ENCODE peak calls at places on chromosomes 12 and 14, in seven cellular contexts. Q, U, I, R, V, T and E are unnamed samples.

GRCh38 chr12:1873531-1874149 is 44.8 kb downstream of the CACNA2D4 start:
- DNase-seq in Q (no peak), I (no peak), V (no peak), U (no peak), R (no peak), T (no peak), E (no peak)

GRCh38 chr12:96359328-96359727 is 40.9 kb downstream of the CDK17 start:
- DNase-seq in Q (no peak), R (peak; percentile 36), T (no peak), U (no peak), I (no peak), V (no peak), E (no peak)

GRCh38 chr12:39272934-39273770 is 169.8 kb downstream of the KIF21A start:
- DNase-seq in I (no peak), R (peak; percentile 42), U (peak; percentile 51), V (peak; percentile 55), T (peak; percentile 15), Q (peak; percentile 44), E (peak; percentile 56)

GRCh38 chr14:96806836-96807235 is 9.7 kb downstream of the VRK1 start:
- DNase-seq in Q (no peak), T (no peak), R (peak; percentile 24), U (no peak), I (no peak), V (peak; percentile 23), E (no peak)

GRCh38 chr12:26406391-26406790 is 211.0 kb downstream of the SSPN start:
- DNase-seq in R (no peak), T (peak; percentile 38), U (no peak), Q (no peak), I (no peak), V (no peak), E (no peak)

GRCh38 chr14:101578489-101578888 is 17.2 kb downstream of the DIO3 start:
- DNase-seq in R (no peak), V (no peak), I (no peak), T (no peak), U (no peak), Q (no peak), E (no peak)

GRCh38 chr12:52015393-52016081 is 8.8 kb downstream of the TAMALIN start:
- DNase-seq in R (no peak), U (no peak), Q (no peak), T (no peak), I (no peak), V (no peak), E (no peak)

GRCh38 chr12:56046027-56046780 is 4.5 kb downstream of the RPS26 start:
- DNase-seq in T (no peak), I (no peak), U (no peak), R (no peak), V (no peak), Q (no peak), E (no peak)

GRCh38 chr14:64238049-64238448 is 56.1 kb downstream of the ESR2 start:
- DNase-seq in I (no peak), Q (no peak), R (no peak), T (no peak), U (no peak), V (no peak), E (no peak)

GRCh38 chr12:47022296-47022695 is 57.1 kb upstream of the PCED1B start:
- DNase-seq in I (no peak), Q (no peak), R (peak; percentile 61), V (peak; percentile 83), T (no peak), U (peak; percentile 81), E (no peak)

GRCh38 chr14:32259368-32260013 is 56.4 kb upstream of the RNU6-8 start:
- DNase-seq in I (peak; percentile 71), U (peak; percentile 55), V (peak; percentile 71), Q (no peak), T (no peak), R (peak; percentile 54), E (peak; percentile 6)

GRCh38 chr12:46919666-46920065 is 93.9 kb upstream of the SLC38A4 start:
- DNase-seq in U (no peak), I (no peak), R (peak; percentile 19), Q (no peak), T (no peak), V (peak; percentile 14), E (no peak)

GRCh38 chr12:8078400-8078799 is 3.7 kb upstream of the NECAP1 start:
- DNase-seq in R (peak; percentile 78), T (peak; percentile 23), U (peak; percentile 87), Q (peak; percentile 24), I (no peak), V (peak; percentile 94), E (peak; percentile 62)

GRCh38 chr12:62934799-62935674 is at the start of gene PPM1H:
- DNase-seq in T (peak; percentile 95), R (peak; percentile 2), I (no peak), U (peak; percentile 9), Q (peak; percentile 87), V (peak; percentile 41), E (peak; percentile 93)

GRCh38 chr12:132340266-132341035 is 11.1 kb upstream of the GALNT9 start:
- DNase-seq in R (no peak), T (no peak), I (no peak), U (no peak), Q (no peak), V (no peak), E (no peak)

GRCh38 chr12:102548543-102548942 is 68.2 kb upstream of the IGF1 start:
- DNase-seq in R (no peak), V (peak; percentile 23), T (peak; percentile 40), I (no peak), Q (no peak), U (no peak), E (no peak)

GRCh38 chr12:94534278-94534677 is 74.6 kb upstream of the CEP83 start:
- DNase-seq in Q (no peak), T (no peak), U (no peak), I (no peak), R (no peak), V (no peak), E (no peak)

GRCh38 chr12:38149395-38150073 is 167.0 kb upstream of the ALG10B start:
- DNase-seq in U (no peak), I (no peak), V (no peak), Q (no peak), T (no peak), R (no peak), E (no peak)

GRCh38 chr12:47821346-47821706 is 1.6 kb upstream of the HDAC7 start:
- DNase-seq in T (no peak), I (no peak), V (no peak), Q (no peak), R (peak; percentile 52), U (no peak), E (no peak)

GRCh38 chr12:86376052-86376451 is 119.9 kb upstream of the MGAT4C start:
- DNase-seq in U (no peak), I (no peak), R (no peak), T (peak; percentile 43), Q (no peak), V (peak; percentile 2), E (peak; percentile 40)

GRCh38 chr14:52790011-52790755 is 1.2 kb downstream of the GNPNAT1 start:
- DNase-seq in T (peak; percentile 48), R (no peak), Q (no peak), I (no peak), V (no peak), U (peak; percentile 26), E (peak; percentile 34)

DNA sequence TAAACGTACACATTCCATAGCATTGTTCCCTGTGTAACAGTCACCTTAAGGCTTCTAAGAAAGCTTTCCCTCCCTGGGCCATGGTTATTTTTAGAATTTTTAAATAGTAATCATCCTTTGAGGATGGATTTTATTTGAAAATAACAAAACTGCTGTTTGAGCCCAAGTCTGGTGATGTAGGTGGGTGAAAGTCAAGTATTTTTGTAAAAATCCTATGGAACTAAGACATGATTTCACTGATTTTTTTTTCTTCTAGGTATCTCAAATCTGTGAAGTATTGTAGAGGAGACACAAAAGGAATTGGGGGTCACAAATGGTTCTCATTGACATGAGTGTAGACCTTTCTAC is 1.4 kb downstream of the ISCU start:
- DNase-seq in I (no peak), T (no peak), Q (no peak), V (no peak), U (no peak), R (no peak), E (no peak)
- TF ChIP-seq CTCF in I (no peak), T (no peak), Q (peak; percentile 21), V (no peak), U (no peak), R (no peak), E (no peak)

GRCh38 chr12:122981587-122982493 is 1.4 kb downstream of the ARL6IP4 start:
- DNase-seq in R (no peak), I (no peak), T (no peak), Q (peak; percentile 4), V (no peak), U (no peak), E (no peak)

GRCh38 chr12:122982494-122982850 is 2.0 kb downstream of the ARL6IP4 start:
- DNase-seq in I (no peak), R (no peak), T (no peak), V (no peak), U (no peak), Q (peak; percentile 3), E (no peak)

GRCh38 chr12:122980192-122981035 is at the start of gene ARL6IP4:
- DNase-seq in U (peak; percentile 52), R (peak; percentile 51), T (peak; percentile 73), I (no peak), V (peak; percentile 68), Q (peak; percentile 67), E (peak; percentile 80)

GRCh38 chr12:122979908-122980191 is 631 bp upstream of the ARL6IP4 start:
- DNase-seq in I (no peak), U (no peak), T (no peak), Q (no peak), R (no peak), V (peak; percentile 21), E (peak; percentile 34)

DNA sequence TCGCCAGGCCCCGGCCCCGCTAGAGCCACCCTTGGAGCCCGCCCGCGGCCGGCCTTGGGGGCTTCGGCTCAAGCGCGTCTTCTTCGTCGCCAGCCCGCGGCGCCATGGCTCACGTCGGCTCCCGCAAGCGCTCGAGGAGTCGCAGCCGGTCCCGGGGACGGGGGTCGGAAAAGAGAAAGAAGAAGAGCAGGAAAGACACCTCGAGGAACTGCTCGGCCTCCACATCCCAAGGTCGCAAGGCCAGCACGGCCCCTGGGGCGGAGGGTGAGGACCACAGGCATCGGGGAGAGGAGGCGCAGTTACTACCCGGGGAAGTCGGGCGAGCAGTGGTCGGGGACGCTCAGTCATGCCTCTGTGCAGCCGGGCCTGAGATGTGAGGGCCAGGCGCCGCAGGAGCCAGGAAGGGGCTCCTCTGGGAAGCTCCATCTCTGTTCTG is 573 bp downstream of the ARL6IP4 start:
- DNase-seq in V (peak; percentile 33), U (peak; percentile 21), Q (no peak), R (no peak), T (no peak), I (no peak), E (peak; percentile 67)
- TF ChIP-seq CTCF in V (no peak), U (no peak), Q (no peak), R (no peak), T (no peak), I (no peak), E (no peak)

DNA sequence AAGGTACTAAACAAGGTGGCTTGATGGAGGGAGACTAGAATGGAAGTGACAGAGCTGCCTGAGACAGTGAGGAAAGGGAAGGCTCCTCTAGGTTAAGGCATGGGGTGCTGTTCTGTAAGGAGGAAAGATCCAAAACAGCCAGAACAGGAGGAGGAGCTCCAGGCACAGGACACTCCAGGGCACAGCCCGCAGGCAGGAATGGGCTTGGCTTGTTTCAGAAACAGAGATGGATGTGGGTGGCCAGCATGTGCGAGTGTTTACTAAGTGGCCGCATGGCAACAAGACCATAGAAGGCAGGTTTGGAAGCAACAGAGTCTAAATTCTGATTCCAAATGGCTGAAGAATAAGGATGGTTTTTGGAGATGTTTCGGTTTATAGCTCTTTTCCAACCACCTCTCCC is 889.1 kb downstream of the AACS start:
- DNase-seq in V (no peak), R (no peak), T (no peak), Q (no peak), I (no peak), U (no peak), E (peak; percentile 6)
- TF ChIP-seq CTCF in V (no peak), R (no peak), T (no peak), Q (no peak), I (no peak), U (no peak), E (no peak)

GRCh38 chr12:642633-643477 is 20.4 kb downstream of the NINJ2 start:
- DNase-seq in R (peak; percentile 45), U (peak; percentile 26), T (peak; percentile 85), I (no peak), Q (peak; percentile 75), V (peak; percentile 71), E (peak; percentile 82)
- TF ChIP-seq CTCF in R (no peak), U (peak; percentile 27), T (peak; percentile 52), I (peak; percentile 22), Q (peak; percentile 36), V (peak; percentile 36), E (peak; percentile 52)